ENCODE peak calls at places on chromosome 1, in ten cellular contexts. X is WTC11; G is progenitor cell of endocrine pancreas; P is pancreas; E is adipocyte; O is neural progenitor cell; F is omental fat pad; Z is activated naive CD4-positive, alpha-beta T cell treated with anti-CD3 and anti-CD28 coated beads, Interleukin-2, amount 50 U/mL, for 72 hours; T is stimulated activated CD4-positive, alpha-beta T cell treated with anti-CD3 and anti-CD28 coated beads, Interleukin-15, amount 100 ng/mL, for 24 hours; H is 8988T. U is an unnamed sample.

GRCh38 chr1:199843856-199844255 is 183.7 kb upstream of the NR5A2 start:
- DNase-seq in T (no peak), Z (no peak), G (no peak), E (no peak), F (no peak), H (no peak), O (no peak), X (no peak), P (no peak), U (no peak)

GRCh38 chr1:202283991-202284390 is 57.7 kb downstream of the UBE2T start:
- DNase-seq in Z (no peak), F (no peak), P (no peak), T (no peak), X (no peak), G (no peak), H (no peak), O (no peak), E (peak), U (no peak)

GRCh38 chr1:218668151-218668550 is 323.0 kb downstream of the TGFB2 start:
- DNase-seq in E (no peak), Z (no peak), X (no peak), G (no peak), T (no peak), O (no peak), H (no peak), P (no peak), F (no peak), U (no peak)

GRCh38 chr1:6870571-6870970 is 85.3 kb downstream of the CAMTA1 start:
- DNase-seq in G (no peak), F (no peak), H (no peak), E (peak), T (no peak), Z (no peak), X (no peak), O (no peak), P (no peak), U (no peak)

GRCh38 chr1:186967659-186968394 is 139.1 kb downstream of the PLA2G4A start:
- DNase-seq in G (no peak), P (no peak), Z (no peak), F (no peak), X (no peak), E (no peak), O (peak), T (no peak), H (no peak), U (no peak)

GRCh38 chr1:229253170-229253974 is 17.5 kb upstream of the RAB4A start:
- DNase-seq in H (no peak), G (peak), P (no peak), T (peak), Z (no peak), O (peak), F (no peak), E (peak), X (no peak), U (no peak)

GRCh38 chr1:198121058-198121829 is 35.6 kb upstream of the NEK7 start:
- DNase-seq in H (no peak), X (no peak), O (no peak), G (no peak), P (no peak), F (no peak), Z (no peak), E (peak), T (no peak), U (no peak)

GRCh38 chr1:5907386-5907785 is 84.8 kb downstream of the NPHP4 start:
- DNase-seq in T (no peak), P (no peak), H (no peak), F (no peak), G (no peak), O (no peak), Z (no peak), E (no peak), X (no peak), U (no peak)

GRCh38 chr1:15384301-15384901 is 25.3 kb upstream of the EFHD2 start:
- DNase-seq in H (no peak), X (peak), E (peak), P (no peak), F (no peak), T (no peak), G (no peak), O (peak), Z (no peak), U (no peak)

GRCh38 chr1:95905818-95906395 is 671.9 kb downstream of the RWDD3 start:
- DNase-seq in G (no peak), E (no peak), T (no peak), Z (no peak), O (no peak), H (no peak), F (no peak), X (no peak), P (no peak), U (no peak)

GRCh38 chr1:18939398-18940302 is 16.8 kb downstream of the IFFO2 start:
- DNase-seq in O (no peak), H (no peak), P (no peak), E (peak), F (no peak), G (no peak), Z (no peak), T (no peak), X (no peak), U (no peak)

GRCh38 chr1:234219711-234220110 is 153.5 kb upstream of the COA6 start:
- DNase-seq in G (no peak), T (no peak), O (no peak), H (no peak), E (no peak), F (no peak), P (no peak), X (no peak), Z (no peak), U (no peak)

GRCh38 chr1:182253319-182253718 is 138.3 kb downstream of the GLUL start:
- DNase-seq in P (no peak), T (no peak), Z (no peak), E (no peak), G (no peak), H (no peak), F (no peak), O (no peak), X (no peak), U (no peak)

GRCh38 chr1:53069663-53070327 is 7.8 kb downstream of the PODN start:
- DNase-seq in G (no peak), H (no peak), F (peak), T (no peak), Z (no peak), E (no peak), O (no peak), P (no peak), X (peak), U (peak)

GRCh38 chr1:6373961-6374720 is 19.4 kb downstream of the ACOT7 start:
- DNase-seq in P (peak), X (no peak), T (no peak), E (no peak), H (no peak), Z (no peak), G (no peak), F (no peak), O (no peak), U (no peak)

GRCh38 chr1:14494931-14495330 is 103.6 kb upstream of the KAZN start:
- DNase-seq in T (no peak), Z (no peak), X (no peak), E (no peak), F (no peak), P (no peak), G (no peak), H (no peak), O (no peak), U (no peak)

GRCh38 chr1:25744140-25744581 is 55.8 kb upstream of the SELENON start:
- DNase-seq in H (peak), P (peak), F (no peak), E (peak), G (no peak), T (no peak), X (peak), O (peak), Z (no peak), U (peak)

GRCh38 chr1:226604846-226605572 is 56.4 kb downstream of the STUM start:
- DNase-seq in X (no peak), P (no peak), G (no peak), T (no peak), O (no peak), Z (no peak), F (no peak), H (no peak), E (no peak), U (no peak)

GRCh38 chr1:78045850-78046778 is at the start of gene GIPC2:
- DNase-seq in T (peak), P (peak), G (peak), F (no peak), X (peak), E (peak), Z (peak), H (no peak), O (peak), U (no peak)

GRCh38 chr1:62012821-62013220 is 181.8 kb upstream of the L1TD1 start:
- DNase-seq in F (no peak), G (no peak), O (no peak), H (no peak), Z (no peak), P (no peak), T (no peak), X (no peak), E (no peak), U (no peak)

GRCh38 chr1:207304710-207305151 is 16.7 kb upstream of the CD55 start:
- DNase-seq in O (no peak), G (no peak), E (no peak), X (no peak), P (no peak), T (no peak), Z (no peak), H (no peak), F (no peak), U (no peak)

GRCh38 chr1:115337633-115338456 is at the start of gene NGF:
- DNase-seq in H (no peak), E (peak), P (peak), T (no peak), G (peak), F (no peak), Z (no peak), O (peak), X (peak), U (no peak)

GRCh38 chr1:17419626-17420328 is 19.7 kb downstream of the RCC2 start:
- DNase-seq in T (peak), Z (peak), X (peak), F (peak), O (peak), E (peak), G (peak), H (peak), P (peak), U (no peak)

GRCh38 chr1:24481098-24481497 is 21.5 kb upstream of the RCAN3 start:
- DNase-seq in Z (peak), F (no peak), P (no peak), E (no peak), X (no peak), G (no peak), T (peak), O (no peak), H (no peak), U (no peak)